ENCODE peak calls at places on chromosomes 7 and 10, in five cellular contexts. One of them, this sample, is unnamed.

GRCh38 chr7:668139-668871 is 58.2 kb upstream of the DNAAF5 start:
- DNase-seq in brain microvascular endothelial cell: peak; percentile 29
- DNase-seq in AG09309: peak; percentile 46
- DNase-seq in Panc1: no peak
- DNase-seq in IMR-90: peak; percentile 85
- DNase-seq in this sample: no peak

GRCh38 chr7:99762680-99763327 is 21.2 kb downstream of the CYP3A4 start:
- DNase-seq in brain microvascular endothelial cell: peak; percentile 85
- DNase-seq in AG09309: peak; percentile 18
- DNase-seq in Panc1: no peak
- DNase-seq in IMR-90: peak; percentile 70
- DNase-seq in this sample: no peak

GRCh38 chr10:64196638-64197315 is 675.6 kb downstream of the REEP3 start:
- DNase-seq in brain microvascular endothelial cell: no peak
- DNase-seq in AG09309: no peak
- DNase-seq in Panc1: no peak
- DNase-seq in IMR-90: no peak
- DNase-seq in this sample: no peak

GRCh38 chr7:149790146-149790548 is 16.8 kb upstream of the ZNF467 start:
- DNase-seq in brain microvascular endothelial cell: no peak
- DNase-seq in AG09309: no peak
- DNase-seq in Panc1: no peak
- DNase-seq in IMR-90: no peak
- DNase-seq in this sample: no peak

GRCh38 chr7:102828291-102828690 is 79.5 kb downstream of the FAM185A start:
- DNase-seq in brain microvascular endothelial cell: no peak
- DNase-seq in AG09309: no peak
- DNase-seq in Panc1: no peak
- DNase-seq in IMR-90: peak; percentile 90
- DNase-seq in this sample: no peak

GRCh38 chr7:45118830-45119452 is 7.4 kb upstream of the TBRG4 start:
- DNase-seq in brain microvascular endothelial cell: no peak
- DNase-seq in AG09309: no peak
- DNase-seq in Panc1: no peak
- DNase-seq in IMR-90: no peak
- DNase-seq in this sample: no peak

GRCh38 chr7:43700646-43701501 is 28.4 kb downstream of the COA1 start:
- DNase-seq in brain microvascular endothelial cell: no peak
- DNase-seq in AG09309: no peak
- DNase-seq in Panc1: no peak
- DNase-seq in IMR-90: peak; percentile 20
- DNase-seq in this sample: no peak

GRCh38 chr7:1103009-1103788 is 15.3 kb downstream of the GPER1 start:
- DNase-seq in brain microvascular endothelial cell: no peak
- DNase-seq in AG09309: no peak
- DNase-seq in Panc1: no peak
- DNase-seq in IMR-90: no peak
- DNase-seq in this sample: no peak

GRCh38 chr7:84780158-84781124 is 406.4 kb downstream of the SEMA3D start:
- DNase-seq in brain microvascular endothelial cell: no peak
- DNase-seq in AG09309: no peak
- DNase-seq in Panc1: no peak
- DNase-seq in IMR-90: no peak
- DNase-seq in this sample: no peak

GRCh38 chr10:117168135-117168674 is 29.1 kb upstream of the KCNK18 start:
- DNase-seq in brain microvascular endothelial cell: no peak
- DNase-seq in AG09309: no peak
- DNase-seq in Panc1: no peak
- DNase-seq in IMR-90: peak; percentile 10
- DNase-seq in this sample: no peak

GRCh38 chr10:5975641-5976473 is 1.5 kb downstream of the IL15RA start:
- DNase-seq in brain microvascular endothelial cell: no peak
- DNase-seq in AG09309: no peak
- DNase-seq in Panc1: no peak
- DNase-seq in IMR-90: peak; percentile 38
- DNase-seq in this sample: no peak

GRCh38 chr7:42691030-42691639 is 220.7 kb downstream of the C7orf25 start:
- DNase-seq in brain microvascular endothelial cell: peak; percentile 55
- DNase-seq in AG09309: peak; percentile 7
- DNase-seq in Panc1: no peak
- DNase-seq in IMR-90: peak; percentile 39
- DNase-seq in this sample: no peak

GRCh38 chr7:43584200-43584586 is 1.3 kb downstream of the STK17A start:
- DNase-seq in brain microvascular endothelial cell: peak; percentile 49
- DNase-seq in AG09309: peak; percentile 61
- DNase-seq in Panc1: peak; percentile 43
- DNase-seq in IMR-90: peak; percentile 71
- DNase-seq in this sample: peak; percentile 65

GRCh38 chr7:95101422-95101821 is 194.0 kb downstream of the PPP1R9A start:
- DNase-seq in brain microvascular endothelial cell: no peak
- DNase-seq in AG09309: no peak
- DNase-seq in Panc1: no peak
- DNase-seq in IMR-90: no peak
- DNase-seq in this sample: no peak

GRCh38 chr10:73413108-73413527 is 740 bp downstream of the ANXA7 start:
- DNase-seq in brain microvascular endothelial cell: peak; percentile 32
- DNase-seq in AG09309: no peak
- DNase-seq in Panc1: peak; percentile 17
- DNase-seq in IMR-90: no peak
- DNase-seq in this sample: no peak

GRCh38 chr10:90929179-90929578 is 8.3 kb upstream of the ANKRD1 start:
- DNase-seq in brain microvascular endothelial cell: no peak
- DNase-seq in AG09309: no peak
- DNase-seq in Panc1: no peak
- DNase-seq in IMR-90: no peak
- DNase-seq in this sample: no peak

GRCh38 chr7:2190531-2190930 is 42.2 kb downstream of the MAD1L1 start:
- DNase-seq in brain microvascular endothelial cell: no peak
- DNase-seq in AG09309: no peak
- DNase-seq in Panc1: no peak
- DNase-seq in IMR-90: peak; percentile 76
- DNase-seq in this sample: no peak

GRCh38 chr7:23018747-23019146 is 4.8 kb upstream of the HYCC1 start:
- DNase-seq in brain microvascular endothelial cell: no peak
- DNase-seq in AG09309: no peak
- DNase-seq in Panc1: no peak
- DNase-seq in IMR-90: peak; percentile 36
- DNase-seq in this sample: no peak

GRCh38 chr10:11017575-11018425 is at the start of gene CELF2:
- DNase-seq in brain microvascular endothelial cell: no peak
- DNase-seq in AG09309: no peak
- DNase-seq in Panc1: no peak
- DNase-seq in IMR-90: no peak
- DNase-seq in this sample: no peak
- H3K4me3 ChIP-seq in brain microvascular endothelial cell: peak within 1 kb of the TSS; percentile 43
- H3K4me3 ChIP-seq in AG09309: no peak within 1 kb of the TSS
- H3K4me3 ChIP-seq in Panc1: no peak within 1 kb of the TSS
- H3K4me3 ChIP-seq in IMR-90: peak within 1 kb of the TSS; percentile 87
- H3K4me3 ChIP-seq in this sample: peak within 1 kb of the TSS; percentile 61

GRCh38 chr10:3887404-3887803 is 102.4 kb upstream of the KLF6 start:
- DNase-seq in brain microvascular endothelial cell: peak; percentile 33
- DNase-seq in AG09309: no peak
- DNase-seq in Panc1: no peak
- DNase-seq in IMR-90: no peak
- DNase-seq in this sample: no peak

GRCh38 chr10:3886191-3886590 is 101.2 kb upstream of the KLF6 start:
- DNase-seq in brain microvascular endothelial cell: peak; percentile 83
- DNase-seq in AG09309: no peak
- DNase-seq in Panc1: no peak
- DNase-seq in IMR-90: peak; percentile 61
- DNase-seq in this sample: no peak

GRCh38 chr10:3889961-3890522 is 105.0 kb upstream of the KLF6 start:
- DNase-seq in brain microvascular endothelial cell: peak; percentile 93
- DNase-seq in AG09309: no peak
- DNase-seq in Panc1: no peak
- DNase-seq in IMR-90: peak; percentile 87
- DNase-seq in this sample: peak; percentile 99

GRCh38 chr10:3887885-3888476 is 103.0 kb upstream of the KLF6 start:
- DNase-seq in brain microvascular endothelial cell: peak; percentile 96
- DNase-seq in AG09309: peak; percentile 82
- DNase-seq in Panc1: no peak
- DNase-seq in IMR-90: peak; percentile 97
- DNase-seq in this sample: peak; percentile 98

GRCh38 chr10:3886666-3887251 is 101.8 kb upstream of the KLF6 start:
- DNase-seq in brain microvascular endothelial cell: peak; percentile 96
- DNase-seq in AG09309: peak; percentile 80
- DNase-seq in Panc1: no peak
- DNase-seq in IMR-90: peak; percentile 96
- DNase-seq in this sample: peak; percentile 99
- H3K4me3 ChIP-seq in brain microvascular endothelial cell: no peak overlapping the region
- H3K4me3 ChIP-seq in AG09309: no peak overlapping the region
- H3K4me3 ChIP-seq in Panc1: peak overlapping the region; percentile 13
- H3K4me3 ChIP-seq in IMR-90: no peak overlapping the region
- H3K4me3 ChIP-seq in this sample: peak overlapping the region; percentile 34

GRCh38 chr10:95389982-95390381 is 99.2 kb upstream of the PDLIM1 start:
- DNase-seq in brain microvascular endothelial cell: no peak
- DNase-seq in AG09309: no peak
- DNase-seq in Panc1: no peak
- DNase-seq in IMR-90: no peak
- DNase-seq in this sample: no peak
- H3K4me3 ChIP-seq in brain microvascular endothelial cell: no peak overlapping the region
- H3K4me3 ChIP-seq in AG09309: no peak overlapping the region
- H3K4me3 ChIP-seq in Panc1: no peak overlapping the region
- H3K4me3 ChIP-seq in IMR-90: no peak overlapping the region
- H3K4me3 ChIP-seq in this sample: no peak overlapping the region

DNA sequence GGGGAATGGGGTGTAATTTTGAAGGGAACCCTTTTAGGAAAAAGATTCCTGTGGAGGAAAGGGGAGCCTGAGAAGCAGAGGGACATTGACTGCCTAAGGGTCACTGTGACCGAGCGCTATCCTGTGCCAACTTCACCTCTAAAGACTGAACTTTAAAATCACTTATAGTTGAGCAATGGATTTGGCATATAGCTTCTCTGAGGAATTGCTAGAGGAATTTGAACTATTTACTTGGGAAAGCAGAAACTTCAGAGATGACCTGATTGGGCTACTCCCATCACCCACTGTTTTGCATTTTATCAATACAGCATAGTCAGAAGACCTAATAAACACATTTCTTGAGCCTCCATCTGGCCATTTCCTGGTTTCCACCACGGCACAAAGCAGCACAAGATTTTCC is 23.7 kb upstream of the WNT16 start:
- DNase-seq in brain microvascular endothelial cell: no peak
- DNase-seq in AG09309: no peak
- DNase-seq in Panc1: no peak
- DNase-seq in IMR-90: peak; percentile 50
- DNase-seq in this sample: no peak
- H3K4me3 ChIP-seq in brain microvascular endothelial cell: no peak overlapping the region
- H3K4me3 ChIP-seq in AG09309: no peak overlapping the region
- H3K4me3 ChIP-seq in Panc1: no peak overlapping the region
- H3K4me3 ChIP-seq in IMR-90: no peak overlapping the region
- H3K4me3 ChIP-seq in this sample: no peak overlapping the region

DNA sequence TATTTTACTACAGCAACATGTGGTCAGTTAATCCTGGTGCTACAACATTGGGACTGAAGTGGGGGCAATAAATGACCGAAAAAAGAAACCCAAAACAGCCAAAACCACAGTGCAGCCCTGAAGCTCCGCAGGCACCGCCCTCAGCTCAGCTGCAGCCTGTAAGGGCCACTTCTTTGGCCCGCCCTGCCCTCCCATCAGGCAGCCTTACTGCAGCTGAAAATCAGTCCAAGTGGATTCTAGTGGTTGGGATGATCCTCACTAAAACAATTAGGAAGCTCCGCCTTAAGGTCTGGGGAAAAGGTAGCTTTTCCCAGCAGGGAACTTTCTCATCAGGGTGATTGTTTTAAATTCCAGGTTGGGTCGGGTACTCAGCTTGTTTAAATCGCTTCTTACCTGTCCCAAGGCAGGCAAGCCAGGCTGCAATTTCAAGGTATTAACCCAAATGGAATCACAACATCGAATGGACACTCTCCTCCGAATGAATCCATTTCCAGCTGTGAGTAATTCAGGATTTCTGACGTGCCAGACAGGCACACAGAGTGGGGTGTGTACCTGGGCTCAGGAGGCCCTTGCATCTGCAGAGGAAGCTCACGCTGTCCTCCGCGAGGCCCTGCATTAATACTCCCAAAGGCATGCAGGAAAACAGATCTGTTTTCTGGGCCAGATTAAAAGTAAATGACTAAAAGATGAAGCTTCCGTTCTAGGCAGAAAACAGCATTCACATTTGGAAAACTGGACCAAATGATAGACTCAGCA is 104.2 kb downstream of the CREB5 start:
- DNase-seq in brain microvascular endothelial cell: no peak
- DNase-seq in AG09309: no peak
- DNase-seq in Panc1: no peak
- DNase-seq in IMR-90: no peak
- DNase-seq in this sample: no peak
- H3K4me3 ChIP-seq in brain microvascular endothelial cell: no peak overlapping the region
- H3K4me3 ChIP-seq in AG09309: no peak overlapping the region
- H3K4me3 ChIP-seq in Panc1: no peak overlapping the region
- H3K4me3 ChIP-seq in IMR-90: no peak overlapping the region
- H3K4me3 ChIP-seq in this sample: no peak overlapping the region

DNA sequence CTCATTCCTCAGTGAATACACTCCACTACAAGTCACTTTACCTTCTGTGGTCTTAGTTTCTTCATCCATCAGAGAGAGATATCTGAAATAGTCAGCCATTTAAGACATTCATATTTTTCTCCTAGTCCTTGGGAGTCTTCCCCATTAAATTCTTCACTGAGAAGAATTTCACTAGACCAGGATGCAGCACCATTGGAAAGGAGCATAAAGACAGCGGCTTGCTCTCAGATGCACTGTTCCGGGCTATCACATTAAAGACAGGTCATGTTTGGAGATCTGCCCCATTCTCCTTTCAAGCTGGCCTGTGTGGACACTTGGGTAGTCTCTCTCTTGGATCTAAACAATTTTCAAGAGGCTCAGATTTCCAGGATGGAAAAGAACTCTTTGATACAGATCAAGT is 32.2 kb upstream of the ARID5B start:
- DNase-seq in brain microvascular endothelial cell: no peak
- DNase-seq in AG09309: no peak
- DNase-seq in Panc1: no peak
- DNase-seq in IMR-90: no peak
- DNase-seq in this sample: no peak
- H3K4me3 ChIP-seq in brain microvascular endothelial cell: no peak overlapping the region
- H3K4me3 ChIP-seq in AG09309: no peak overlapping the region
- H3K4me3 ChIP-seq in Panc1: no peak overlapping the region
- H3K4me3 ChIP-seq in IMR-90: no peak overlapping the region
- H3K4me3 ChIP-seq in this sample: peak overlapping the region; percentile 29